ENCODE peak calls at places on chromosomes 12 and 14, in four cellular contexts. R is NCI-H1092, U is prostate gland, N is GM12891. H is an unnamed sample.
A peak's percentile ranks its signal among the peaks of the same experiment; 100 is the strongest.

GRCh38 chr12:91418691-91419090 is 236.1 kb upstream of the DCN start:
- DNase-seq in R (no peak), U (no peak), N (no peak), H (no peak)

GRCh38 chr12:47909839-47910465 is 5.2 kb upstream of the VDR start:
- DNase-seq in R (no peak), U (no peak), N (no peak), H (no peak)

GRCh38 chr14:77145975-77146740 is 4.6 kb upstream of the ZDHHC22 start:
- DNase-seq in R (no peak), U (no peak), N (no peak), H (no peak)

GRCh38 chr12:49794811-49795653 is 33.2 kb downstream of the NCKAP5L start:
- DNase-seq in R (no peak), U (no peak), N (no peak), H (no peak)

GRCh38 chr14:102645746-102646440 is 53.4 kb downstream of the RCOR1 start:
- DNase-seq in R (no peak), U (no peak), N (no peak), H (no peak)

GRCh38 chr12:117067016-117067415 is 32.2 kb downstream of the TESC start:
- DNase-seq in R (no peak), U (peak; percentile 36), N (no peak), H (no peak)

GRCh38 chr12:111024205-111024794 is 103.9 kb upstream of the MYL2 start:
- DNase-seq in R (peak; percentile 3), U (peak; percentile 68), N (peak; percentile 60), H (peak; percentile 73)

GRCh38 chr14:22536853-22537338 is 52.1 kb downstream of the DAD1 start:
- DNase-seq in R (no peak), U (peak; percentile 64), N (peak; percentile 51), H (no peak)

GRCh38 chr12:125902991-125903390 is 837.8 kb downstream of the AACS start:
- DNase-seq in R (no peak), U (no peak), N (no peak), H (no peak)

H was measured in thyroid gland.